ENCODE peak calls at places on chromosome 17, in ten cellular contexts. I is HTR-8/SVneo; S is skeletal muscle cell; P is SHP77; H is NCI-H774; E is mucosa of gallbladder; Z is stimulated activated naive CD8-positive, alpha-beta T cell treated with anti-CD3 and anti-CD28 coated beads, Interleukin-15, amount 100 ng/mL, for 72 hours; T is cerebellar nuclear complex; K is right atrium auricular region; W is myocyte. D is an unnamed sample.

GRCh38 chr17:51537996-51538550 is 277.7 kb downstream of the UTP18 start:
- DNase-seq in I (no peak), S (no peak), P (no peak), H (no peak), E (no peak), Z (no peak), T (peak; percentile 29), K (no peak), W (no peak), D (no peak)

GRCh38 chr17:76402711-76403110 is 18.3 kb downstream of the SPHK1 start:
- DNase-seq in I (no peak), S (no peak), P (no peak), H (no peak), E (no peak), Z (no peak), T (no peak), K (no peak), W (peak; percentile 57), D (no peak)

GRCh38 chr17:61455754-61456681 is 3.8 kb downstream of the TBX4 start:
- DNase-seq in I (no peak), S (no peak), P (no peak), H (no peak), E (no peak), Z (no peak), T (no peak), K (peak; percentile 42), W (no peak), D (no peak)

GRCh38 chr17:38528101-38528500 is 77.7 kb downstream of the SRCIN1 start:
- DNase-seq in I (no peak), S (no peak), P (peak; percentile 31), H (no peak), E (no peak), Z (no peak), T (no peak), K (no peak), W (no peak), D (no peak)

GRCh38 chr17:45782889-45783592 is 1.1 kb upstream of the CRHR1 start:
- DNase-seq in I (peak; percentile 52), S (no peak), P (no peak), H (peak; percentile 45), E (no peak), Z (peak; percentile 50), T (no peak), K (no peak), W (no peak), D (peak; percentile 28)

GRCh38 chr17:13575922-13576419 is 25.8 kb downstream of the HS3ST3A1 start:
- DNase-seq in I (no peak), S (no peak), P (no peak), H (no peak), E (no peak), Z (no peak), T (no peak), K (no peak), W (peak; percentile 37), D (no peak)

GRCh38 chr17:66711936-66712335 is 123.0 kb upstream of the CACNG5 start:
- DNase-seq in I (no peak), S (no peak), P (peak; percentile 88), H (peak; percentile 79), E (peak; percentile 53), Z (no peak), T (no peak), K (no peak), W (no peak), D (no peak)

GRCh38 chr17:60577147-60577925 is 22.7 kb upstream of the PPM1D start:
- DNase-seq in I (no peak), S (peak; percentile 34), P (no peak), H (no peak), E (peak; percentile 44), Z (no peak), T (no peak), K (no peak), W (peak; percentile 23), D (no peak)

GRCh38 chr17:13297198-13297597 is 279.4 kb upstream of the ELAC2 start:
- DNase-seq in I (no peak), S (no peak), P (peak; percentile 99), H (peak; percentile 30), E (no peak), Z (no peak), T (no peak), K (no peak), W (no peak), D (peak; percentile 66)

GRCh38 chr17:41545829-41546410 is 17.8 kb upstream of the KRT19 start:
- DNase-seq in I (no peak), S (no peak), P (no peak), H (no peak), E (no peak), Z (no peak), T (no peak), K (no peak), W (no peak), D (no peak)

GRCh38 chr17:34443832-34444469 is 80.9 kb upstream of the CCL1 start:
- DNase-seq in I (no peak), S (no peak), P (peak; percentile 5), H (no peak), E (no peak), Z (peak; percentile 18), T (peak; percentile 7), K (no peak), W (no peak), D (peak; percentile 1)

GRCh38 chr17:50452627-50453300 is 15.9 kb downstream of the CHAD start:
- DNase-seq in I (peak; percentile 42), S (no peak), P (no peak), H (no peak), E (no peak), Z (no peak), T (no peak), K (no peak), W (no peak), D (no peak)

GRCh38 chr17:57211010-57211411 is 45.3 kb upstream of the MSI2 start:
- DNase-seq in I (no peak), S (no peak), P (no peak), H (no peak), E (no peak), Z (no peak), T (no peak), K (no peak), W (no peak), D (no peak)

GRCh38 chr17:17778308-17779014 is 58.3 kb downstream of the SREBF1 start:
- DNase-seq in I (no peak), S (peak; percentile 71), P (no peak), H (no peak), E (peak; percentile 81), Z (no peak), T (no peak), K (no peak), W (peak; percentile 26), D (no peak)

GRCh38 chr17:50053654-50053960 is 2.3 kb upstream of the ITGA3 start:
- DNase-seq in I (no peak), S (no peak), P (peak; percentile 65), H (no peak), E (no peak), Z (no peak), T (no peak), K (no peak), W (peak; percentile 86), D (no peak)

GRCh38 chr17:55794681-55795080 is 43.8 kb downstream of the PCTP start:
- DNase-seq in I (no peak), S (no peak), P (no peak), H (no peak), E (no peak), Z (no peak), T (no peak), K (no peak), W (no peak), D (no peak)

GRCh38 chr17:36847293-36847645 is 90.0 kb upstream of the LHX1 start:
- DNase-seq in I (no peak), S (no peak), P (no peak), H (no peak), E (no peak), Z (no peak), T (no peak), K (no peak), W (no peak), D (no peak)

GRCh38 chr17:68822752-68823289 is 132.4 kb downstream of the ABCA8 start:
- DNase-seq in I (no peak), S (no peak), P (no peak), H (no peak), E (no peak), Z (no peak), T (no peak), K (no peak), W (no peak), D (no peak)

GRCh38 chr17:8143581-8144400 is 8.4 kb downstream of the PER1 start:
- DNase-seq in I (no peak), S (no peak), P (no peak), H (no peak), E (no peak), Z (no peak), T (no peak), K (no peak), W (no peak), D (no peak)

GRCh38 chr17:61379457-61380216 is 20.0 kb upstream of the TBX2 start:
- DNase-seq in I (no peak), S (no peak), P (no peak), H (no peak), E (no peak), Z (no peak), T (no peak), K (no peak), W (no peak), D (no peak)

GRCh38 chr17:48633266-48633816 is 7.2 kb upstream of the HOXB9 start:
- DNase-seq in I (no peak), S (no peak), P (no peak), H (no peak), E (no peak), Z (no peak), T (no peak), K (no peak), W (no peak), D (no peak)

GRCh38 chr17:76146053-76146875 is 5.2 kb upstream of the FOXJ1 start:
- DNase-seq in I (no peak), S (no peak), P (no peak), H (no peak), E (no peak), Z (no peak), T (no peak), K (no peak), W (no peak), D (no peak)

GRCh38 chr17:57459286-57459915 is 203.1 kb downstream of the MSI2 start:
- DNase-seq in I (peak; percentile 69), S (no peak), P (peak; percentile 64), H (no peak), E (no peak), Z (peak; percentile 29), T (no peak), K (no peak), W (peak; percentile 71), D (no peak)

GRCh38 chr17:58084317-58084981 is 1.2 kb downstream of the DYNLL2 start:
- DNase-seq in I (peak; percentile 53), S (no peak), P (no peak), H (peak; percentile 12), E (no peak), Z (peak; percentile 39), T (no peak), K (no peak), W (peak; percentile 8), D (peak; percentile 4)

GRCh38 chr17:28745052-28745776 is 1.4 kb downstream of the TRAF4 start:
- DNase-seq in I (no peak), S (peak; percentile 11), P (no peak), H (peak; percentile 22), E (no peak), Z (peak; percentile 43), T (no peak), K (no peak), W (no peak), D (peak; percentile 28)

GRCh38 chr17:7587420-7587786 is 2.5 kb downstream of the SOX15 start:
- DNase-seq in I (no peak), S (peak; percentile 83), P (no peak), H (no peak), E (no peak), Z (no peak), T (no peak), K (no peak), W (peak; percentile 98), D (no peak)

GRCh38 chr17:50482516-50482915 is 3.9 kb downstream of the RSAD1 start:
- DNase-seq in I (peak; percentile 97), S (peak; percentile 84), P (peak; percentile 86), H (peak; percentile 84), E (peak; percentile 95), Z (peak; percentile 84), T (peak; percentile 66), K (peak; percentile 97), W (peak; percentile 98), D (peak; percentile 31)

GRCh38 chr17:59330314-59330942 is 1.0 kb upstream of the YPEL2 start:
- DNase-seq in I (no peak), S (no peak), P (no peak), H (peak; percentile 36), E (peak; percentile 84), Z (no peak), T (peak; percentile 33), K (peak; percentile 77), W (no peak), D (no peak)